ENCODE peak calls at places on chromosomes 5 and 9, in nine cellular contexts. One of them, this sample, is unnamed.

GRCh38 chr5:34007116-34007674 is 655 bp downstream of the AMACR start:
- DNase-seq in neural crest cell: no peak
- DNase-seq in CD4-positive, alpha-beta T cell: no peak
- DNase-seq in OCI-LY7: no peak
- DNase-seq in astrocyte: no peak
- DNase-seq in IMR-90: no peak
- DNase-seq in cardiac fibroblast: peak; percentile 23
- DNase-seq in nephron progenitor cell: no peak
- DNase-seq in RWPE1: peak; percentile 13
- DNase-seq in this sample: peak; percentile 29

GRCh38 chr9:7240569-7241311 is 483.0 kb downstream of the KDM4C start:
- DNase-seq in neural crest cell: no peak
- DNase-seq in CD4-positive, alpha-beta T cell: no peak
- DNase-seq in OCI-LY7: no peak
- DNase-seq in astrocyte: no peak
- DNase-seq in IMR-90: no peak
- DNase-seq in cardiac fibroblast: no peak
- DNase-seq in nephron progenitor cell: no peak
- DNase-seq in RWPE1: no peak
- DNase-seq in this sample: no peak

GRCh38 chr5:80072103-80073073 is 37.2 kb downstream of the THBS4 start:
- DNase-seq in neural crest cell: no peak
- DNase-seq in CD4-positive, alpha-beta T cell: no peak
- DNase-seq in OCI-LY7: no peak
- DNase-seq in astrocyte: peak; percentile 7
- DNase-seq in IMR-90: peak; percentile 29
- DNase-seq in cardiac fibroblast: peak; percentile 36
- DNase-seq in nephron progenitor cell: no peak
- DNase-seq in RWPE1: no peak
- DNase-seq in this sample: no peak

GRCh38 chr5:52956915-52957747 is 32.0 kb upstream of the ITGA2 start:
- DNase-seq in neural crest cell: no peak
- DNase-seq in CD4-positive, alpha-beta T cell: no peak
- DNase-seq in OCI-LY7: no peak
- DNase-seq in astrocyte: peak; percentile 27
- DNase-seq in IMR-90: peak; percentile 30
- DNase-seq in cardiac fibroblast: peak; percentile 33
- DNase-seq in nephron progenitor cell: no peak
- DNase-seq in RWPE1: no peak
- DNase-seq in this sample: no peak

GRCh38 chr9:113578279-113578865 is 114.8 kb downstream of the RGS3 start:
- DNase-seq in neural crest cell: no peak
- DNase-seq in CD4-positive, alpha-beta T cell: no peak
- DNase-seq in OCI-LY7: no peak
- DNase-seq in astrocyte: peak; percentile 79
- DNase-seq in IMR-90: no peak
- DNase-seq in cardiac fibroblast: no peak
- DNase-seq in nephron progenitor cell: no peak
- DNase-seq in RWPE1: no peak
- DNase-seq in this sample: no peak

GRCh38 chr5:64292611-64293215 is 127.1 kb downstream of the RNF180 start:
- DNase-seq in neural crest cell: no peak
- DNase-seq in CD4-positive, alpha-beta T cell: no peak
- DNase-seq in OCI-LY7: no peak
- DNase-seq in astrocyte: peak; percentile 64
- DNase-seq in IMR-90: no peak
- DNase-seq in cardiac fibroblast: no peak
- DNase-seq in nephron progenitor cell: peak; percentile 8
- DNase-seq in RWPE1: no peak
- DNase-seq in this sample: no peak

GRCh38 chr9:42852133-42852532 is 668.7 kb downstream of the SPATA31A6 start:
- DNase-seq in neural crest cell: peak; percentile 27
- DNase-seq in CD4-positive, alpha-beta T cell: no peak
- DNase-seq in OCI-LY7: no peak
- DNase-seq in astrocyte: no peak
- DNase-seq in IMR-90: no peak
- DNase-seq in cardiac fibroblast: peak; percentile 57
- DNase-seq in nephron progenitor cell: peak; percentile 49
- DNase-seq in RWPE1: peak; percentile 32
- DNase-seq in this sample: no peak

GRCh38 chr5:84623034-84623433 is 238.4 kb upstream of the EDIL3 start:
- DNase-seq in neural crest cell: no peak
- DNase-seq in CD4-positive, alpha-beta T cell: no peak
- DNase-seq in OCI-LY7: no peak
- DNase-seq in astrocyte: peak; percentile 9
- DNase-seq in IMR-90: no peak
- DNase-seq in cardiac fibroblast: no peak
- DNase-seq in nephron progenitor cell: no peak
- DNase-seq in RWPE1: no peak
- DNase-seq in this sample: no peak

GRCh38 chr5:32490972-32491557 is 46.5 kb upstream of the ZFR start:
- DNase-seq in neural crest cell: no peak
- DNase-seq in CD4-positive, alpha-beta T cell: no peak
- DNase-seq in OCI-LY7: no peak
- DNase-seq in astrocyte: no peak
- DNase-seq in IMR-90: no peak
- DNase-seq in cardiac fibroblast: no peak
- DNase-seq in nephron progenitor cell: no peak
- DNase-seq in RWPE1: no peak
- DNase-seq in this sample: no peak

GRCh38 chr9:98031935-98032334 is 24.6 kb upstream of the NANS start:
- DNase-seq in neural crest cell: no peak
- DNase-seq in CD4-positive, alpha-beta T cell: no peak
- DNase-seq in OCI-LY7: no peak
- DNase-seq in astrocyte: peak; percentile 60
- DNase-seq in IMR-90: peak; percentile 90
- DNase-seq in cardiac fibroblast: peak; percentile 64
- DNase-seq in nephron progenitor cell: no peak
- DNase-seq in RWPE1: no peak
- DNase-seq in this sample: no peak

GRCh38 chr9:32703635-32704034 is 68.2 kb upstream of the TAF1L start:
- DNase-seq in neural crest cell: no peak
- DNase-seq in CD4-positive, alpha-beta T cell: no peak
- DNase-seq in OCI-LY7: peak; percentile 33
- DNase-seq in astrocyte: no peak
- DNase-seq in IMR-90: no peak
- DNase-seq in cardiac fibroblast: no peak
- DNase-seq in nephron progenitor cell: no peak
- DNase-seq in RWPE1: no peak
- DNase-seq in this sample: no peak

GRCh38 chr9:135033487-135033886 is 54.0 kb upstream of the OLFM1 start:
- DNase-seq in neural crest cell: no peak
- DNase-seq in CD4-positive, alpha-beta T cell: no peak
- DNase-seq in OCI-LY7: no peak
- DNase-seq in astrocyte: no peak
- DNase-seq in IMR-90: no peak
- DNase-seq in cardiac fibroblast: no peak
- DNase-seq in nephron progenitor cell: no peak
- DNase-seq in RWPE1: no peak
- DNase-seq in this sample: no peak

GRCh38 chr9:16773617-16774016 is 96.9 kb downstream of the BNC2 start:
- DNase-seq in neural crest cell: no peak
- DNase-seq in CD4-positive, alpha-beta T cell: no peak
- DNase-seq in OCI-LY7: no peak
- DNase-seq in astrocyte: no peak
- DNase-seq in IMR-90: no peak
- DNase-seq in cardiac fibroblast: no peak
- DNase-seq in nephron progenitor cell: no peak
- DNase-seq in RWPE1: no peak
- DNase-seq in this sample: no peak

GRCh38 chr5:13350754-13351153 is 593.7 kb downstream of the DNAH5 start:
- DNase-seq in neural crest cell: no peak
- DNase-seq in CD4-positive, alpha-beta T cell: no peak
- DNase-seq in OCI-LY7: no peak
- DNase-seq in astrocyte: peak; percentile 69
- DNase-seq in IMR-90: no peak
- DNase-seq in cardiac fibroblast: no peak
- DNase-seq in nephron progenitor cell: no peak
- DNase-seq in RWPE1: no peak
- DNase-seq in this sample: no peak

GRCh38 chr5:17216176-17216973 is 1.1 kb upstream of the BASP1 start:
- DNase-seq in neural crest cell: peak; percentile 81
- DNase-seq in CD4-positive, alpha-beta T cell: no peak
- DNase-seq in OCI-LY7: peak; percentile 91
- DNase-seq in astrocyte: no peak
- DNase-seq in IMR-90: peak; percentile 76
- DNase-seq in cardiac fibroblast: peak; percentile 90
- DNase-seq in nephron progenitor cell: peak; percentile 78
- DNase-seq in RWPE1: peak; percentile 73
- DNase-seq in this sample: peak; percentile 75

GRCh38 chr5:17212210-17212609 is 5.2 kb upstream of the BASP1 start:
- DNase-seq in neural crest cell: no peak
- DNase-seq in CD4-positive, alpha-beta T cell: no peak
- DNase-seq in OCI-LY7: no peak
- DNase-seq in astrocyte: no peak
- DNase-seq in IMR-90: no peak
- DNase-seq in cardiac fibroblast: no peak
- DNase-seq in nephron progenitor cell: no peak
- DNase-seq in RWPE1: no peak
- DNase-seq in this sample: no peak

GRCh38 chr5:17216974-17217325 is 481 bp upstream of the BASP1 start:
- DNase-seq in neural crest cell: peak; percentile 50
- DNase-seq in CD4-positive, alpha-beta T cell: no peak
- DNase-seq in OCI-LY7: peak; percentile 35
- DNase-seq in astrocyte: peak; percentile 66
- DNase-seq in IMR-90: peak; percentile 51
- DNase-seq in cardiac fibroblast: peak; percentile 61
- DNase-seq in nephron progenitor cell: peak; percentile 74
- DNase-seq in RWPE1: peak; percentile 31
- DNase-seq in this sample: no peak

GRCh38 chr5:17213938-17214337 is 3.5 kb upstream of the BASP1 start:
- DNase-seq in neural crest cell: no peak
- DNase-seq in CD4-positive, alpha-beta T cell: no peak
- DNase-seq in OCI-LY7: peak; percentile 55
- DNase-seq in astrocyte: no peak
- DNase-seq in IMR-90: no peak
- DNase-seq in cardiac fibroblast: no peak
- DNase-seq in nephron progenitor cell: no peak
- DNase-seq in RWPE1: no peak
- DNase-seq in this sample: no peak

DNA sequence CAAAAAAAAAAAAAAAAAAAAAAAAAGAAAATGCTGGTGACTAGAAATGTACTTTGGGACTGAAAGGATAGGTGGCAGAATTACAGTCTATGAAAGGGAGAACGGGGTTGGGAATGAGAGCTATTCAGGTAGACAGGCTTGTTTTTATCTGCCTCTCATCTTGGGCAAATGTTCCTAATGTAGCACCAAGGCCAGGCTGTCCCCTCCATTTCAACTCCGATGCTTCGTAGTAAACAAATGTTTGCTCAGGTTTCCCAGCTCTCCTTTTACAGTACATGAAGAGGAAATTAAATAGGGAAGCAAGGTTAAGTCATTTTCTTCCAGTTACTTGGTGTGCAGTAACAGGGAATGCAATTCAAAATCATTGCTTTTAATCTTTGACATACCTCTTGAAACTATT is 4.4 kb upstream of the BASP1 start:
- DNase-seq in neural crest cell: no peak
- DNase-seq in CD4-positive, alpha-beta T cell: no peak
- DNase-seq in OCI-LY7: no peak
- DNase-seq in astrocyte: no peak
- DNase-seq in IMR-90: no peak
- DNase-seq in cardiac fibroblast: no peak
- DNase-seq in nephron progenitor cell: no peak
- DNase-seq in RWPE1: no peak
- DNase-seq in this sample: no peak
- TF ChIP-seq CTCF in neural crest cell: no peak
- TF ChIP-seq CTCF in CD4-positive, alpha-beta T cell: no peak
- TF ChIP-seq CTCF in OCI-LY7: no peak
- TF ChIP-seq CTCF in astrocyte: no peak
- TF ChIP-seq CTCF in IMR-90: no peak
- TF ChIP-seq CTCF in cardiac fibroblast: no peak
- TF ChIP-seq CTCF in nephron progenitor cell: no peak
- TF ChIP-seq CTCF in RWPE1: no peak
- TF ChIP-seq CTCF in this sample: no peak

GRCh38 chr5:141778211-141778610 is 96.2 kb upstream of the ARAP3 start:
- DNase-seq in neural crest cell: no peak
- DNase-seq in CD4-positive, alpha-beta T cell: no peak
- DNase-seq in OCI-LY7: peak; percentile 8
- DNase-seq in astrocyte: peak; percentile 85
- DNase-seq in IMR-90: peak; percentile 86
- DNase-seq in cardiac fibroblast: peak; percentile 72
- DNase-seq in nephron progenitor cell: peak; percentile 79
- DNase-seq in RWPE1: peak; percentile 55
- DNase-seq in this sample: no peak

GRCh38 chr5:141777130-141777529 is 95.1 kb upstream of the ARAP3 start:
- DNase-seq in neural crest cell: no peak
- DNase-seq in CD4-positive, alpha-beta T cell: no peak
- DNase-seq in OCI-LY7: no peak
- DNase-seq in astrocyte: no peak
- DNase-seq in IMR-90: no peak
- DNase-seq in cardiac fibroblast: no peak
- DNase-seq in nephron progenitor cell: no peak
- DNase-seq in RWPE1: no peak
- DNase-seq in this sample: no peak

GRCh38 chr5:141779642-141780041 is 97.6 kb upstream of the ARAP3 start:
- DNase-seq in neural crest cell: no peak
- DNase-seq in CD4-positive, alpha-beta T cell: no peak
- DNase-seq in OCI-LY7: no peak
- DNase-seq in astrocyte: peak; percentile 75
- DNase-seq in IMR-90: peak; percentile 44
- DNase-seq in cardiac fibroblast: peak; percentile 45
- DNase-seq in nephron progenitor cell: peak; percentile 34
- DNase-seq in RWPE1: peak; percentile 55
- DNase-seq in this sample: no peak

GRCh38 chr5:141778683-141779082 is 96.7 kb upstream of the ARAP3 start:
- DNase-seq in neural crest cell: no peak
- DNase-seq in CD4-positive, alpha-beta T cell: no peak
- DNase-seq in OCI-LY7: no peak
- DNase-seq in astrocyte: no peak
- DNase-seq in IMR-90: no peak
- DNase-seq in cardiac fibroblast: peak; percentile 17
- DNase-seq in nephron progenitor cell: no peak
- DNase-seq in RWPE1: no peak
- DNase-seq in this sample: no peak

GRCh38 chr5:141777711-141778110 is 95.7 kb upstream of the ARAP3 start:
- DNase-seq in neural crest cell: no peak
- DNase-seq in CD4-positive, alpha-beta T cell: no peak
- DNase-seq in OCI-LY7: no peak
- DNase-seq in astrocyte: no peak
- DNase-seq in IMR-90: no peak
- DNase-seq in cardiac fibroblast: no peak
- DNase-seq in nephron progenitor cell: no peak
- DNase-seq in RWPE1: no peak
- DNase-seq in this sample: no peak
- TF ChIP-seq CTCF in neural crest cell: no peak
- TF ChIP-seq CTCF in CD4-positive, alpha-beta T cell: no peak
- TF ChIP-seq CTCF in OCI-LY7: no peak
- TF ChIP-seq CTCF in astrocyte: no peak
- TF ChIP-seq CTCF in IMR-90: no peak
- TF ChIP-seq CTCF in cardiac fibroblast: no peak
- TF ChIP-seq CTCF in nephron progenitor cell: no peak
- TF ChIP-seq CTCF in RWPE1: no peak
- TF ChIP-seq CTCF in this sample: no peak

GRCh38 chr5:92518318-92518913 is 1062.6 kb downstream of the NR2F1-AS1 start:
- DNase-seq in neural crest cell: no peak
- DNase-seq in CD4-positive, alpha-beta T cell: no peak
- DNase-seq in OCI-LY7: peak; percentile 1
- DNase-seq in astrocyte: peak; percentile 45
- DNase-seq in IMR-90: peak; percentile 80
- DNase-seq in cardiac fibroblast: peak; percentile 75
- DNase-seq in nephron progenitor cell: peak; percentile 3
- DNase-seq in RWPE1: peak; percentile 73
- DNase-seq in this sample: peak; percentile 47
- TF ChIP-seq CTCF in neural crest cell: peak; percentile 67
- TF ChIP-seq CTCF in CD4-positive, alpha-beta T cell: no peak
- TF ChIP-seq CTCF in OCI-LY7: peak; percentile 72
- TF ChIP-seq CTCF in astrocyte: peak; percentile 72
- TF ChIP-seq CTCF in IMR-90: peak; percentile 61
- TF ChIP-seq CTCF in cardiac fibroblast: peak; percentile 78
- TF ChIP-seq CTCF in nephron progenitor cell: peak; percentile 58
- TF ChIP-seq CTCF in RWPE1: peak; percentile 68
- TF ChIP-seq CTCF in this sample: peak; percentile 55

GRCh38 chr5:78065663-78066062 is 228.8 kb downstream of the AP3B1 start:
- DNase-seq in neural crest cell: no peak
- DNase-seq in CD4-positive, alpha-beta T cell: no peak
- DNase-seq in OCI-LY7: peak; percentile 20
- DNase-seq in astrocyte: no peak
- DNase-seq in IMR-90: no peak
- DNase-seq in cardiac fibroblast: peak; percentile 8
- DNase-seq in nephron progenitor cell: no peak
- DNase-seq in RWPE1: no peak
- DNase-seq in this sample: no peak
- TF ChIP-seq CTCF in neural crest cell: no peak
- TF ChIP-seq CTCF in CD4-positive, alpha-beta T cell: no peak
- TF ChIP-seq CTCF in OCI-LY7: peak; percentile 62
- TF ChIP-seq CTCF in astrocyte: no peak
- TF ChIP-seq CTCF in IMR-90: no peak
- TF ChIP-seq CTCF in cardiac fibroblast: no peak
- TF ChIP-seq CTCF in nephron progenitor cell: no peak
- TF ChIP-seq CTCF in RWPE1: no peak
- TF ChIP-seq CTCF in this sample: peak; percentile 28

This sample was measured in GM13977.